ENCODE peak calls at places on chromosome 3, in seven cellular contexts. L is nucleus accumbens, E is GM03348, Z is progenitor cell of endocrine pancreas, X is M059J, V is non-pigmented ciliary epithelial cell, H is WTC11. P is an unnamed sample.

GRCh38 chr3:10570196-10570946 is 65.0 kb upstream of the ATP2B2 start:
- DNase-seq in L (no peak), H (no peak), E (no peak), V (no peak), X (peak; percentile 26), Z (no peak), P (no peak)

GRCh38 chr3:167456157-167456799 is 17.6 kb downstream of the SERPINI2 start:
- DNase-seq in V (no peak), H (no peak), X (no peak), Z (no peak), E (no peak), L (no peak), P (no peak)

GRCh38 chr3:14284694-14285404 is 106.2 kb downstream of the LSM3 start:
- DNase-seq in X (no peak), V (no peak), E (no peak), L (no peak), H (no peak), Z (no peak), P (no peak)

GRCh38 chr3:130948374-130948773 is 54.5 kb downstream of the ATP2C1 start:
- DNase-seq in L (no peak), X (no peak), H (no peak), E (no peak), V (no peak), Z (no peak), P (no peak)

GRCh38 chr3:137105277-137105977 is 147.6 kb downstream of the IL20RB start:
- DNase-seq in V (peak; percentile 19), L (no peak), Z (no peak), E (peak; percentile 65), X (peak; percentile 64), H (peak; percentile 28), P (no peak)

GRCh38 chr3:24678441-24678865 is 183.8 kb upstream of the THRB start:
- DNase-seq in Z (no peak), L (no peak), H (no peak), V (peak; percentile 97), E (peak; percentile 79), X (peak; percentile 84), P (peak; percentile 38)

GRCh38 chr3:119227064-119227850 is 13.4 kb downstream of the B4GALT4 start:
- DNase-seq in E (no peak), L (no peak), X (no peak), Z (no peak), V (no peak), H (no peak), P (no peak)

GRCh38 chr3:119579366-119580147 is at the start of gene ADPRH:
- DNase-seq in E (peak; percentile 93), Z (peak; percentile 63), X (peak; percentile 68), L (peak; percentile 12), H (peak; percentile 78), V (peak; percentile 15), P (peak; percentile 70)

GRCh38 chr3:30749230-30749629 is 142.8 kb downstream of the TGFBR2 start:
- DNase-seq in H (no peak), L (no peak), E (no peak), V (no peak), Z (no peak), X (no peak), P (no peak)

GRCh38 chr3:17116007-17116659 is 231.4 kb downstream of the PLCL2 start:
- DNase-seq in V (no peak), X (no peak), L (no peak), H (no peak), Z (no peak), E (no peak), P (no peak)

P was measured in MG63.